ENCODE peak calls at places on chromosomes 7 and 10, in six cellular contexts. P is left ventricle myocardium inferior, S is IMR-90, J is esophagus squamous epithelium, C is DND-41, N is heart right ventricle. M is an unnamed sample.

GRCh38 chr7:141128506-141128905 is 54.6 kb downstream of the TMEM178B start:
- DNase-seq in P (no peak), S (no peak), J (no peak), C (no peak), N (no peak), M (no peak)

GRCh38 chr7:137544450-137545058 is 201.0 kb upstream of the PTN start:
- DNase-seq in P (no peak), S (peak; percentile 15), J (no peak), C (no peak), N (no peak), M (no peak)

GRCh38 chr7:67842571-67842970 is 845.9 kb downstream of the TYW1 start:
- DNase-seq in P (no peak), S (no peak), J (no peak), C (no peak), N (no peak), M (no peak)

GRCh38 chr10:23505797-23506465 is 67.1 kb downstream of the OTUD1 start:
- DNase-seq in P (no peak), S (no peak), J (no peak), C (no peak), N (no peak), M (no peak)

GRCh38 chr10:98270786-98271185 is 2.8 kb upstream of the LOXL4 start:
- DNase-seq in P (no peak), S (no peak), J (no peak), C (no peak), N (no peak), M (no peak)

GRCh38 chr7:133887459-133887858 is 239.7 kb upstream of the LRGUK start:
- DNase-seq in P (no peak), S (peak; percentile 16), J (no peak), C (no peak), N (no peak), M (peak; percentile 3)

GRCh38 chr7:5302577-5302976 is 19.8 kb downstream of the SLC29A4 start:
- DNase-seq in P (no peak), S (no peak), J (no peak), C (no peak), N (no peak), M (no peak)

GRCh38 chr7:106281919-106282318 is 2.9 kb downstream of the NAMPT start:
- DNase-seq in P (no peak), S (no peak), J (no peak), C (no peak), N (no peak), M (no peak)

GRCh38 chr10:23024002-23024401 is 71.4 kb upstream of the MSRB2 start:
- DNase-seq in P (no peak), S (no peak), J (no peak), C (no peak), N (no peak), M (no peak)

GRCh38 chr10:4686644-4686996 is 139.4 kb upstream of the AKR1E2 start:
- DNase-seq in P (no peak), S (peak; percentile 91), J (no peak), C (no peak), N (no peak), M (peak; percentile 88)

GRCh38 chr7:66964391-66964790 is 31.0 kb downstream of the SBDS start:
- DNase-seq in P (no peak), S (peak; percentile 65), J (no peak), C (no peak), N (no peak), M (no peak)

GRCh38 chr10:132373241-132373955 is 23.6 kb upstream of the PWWP2B start:
- DNase-seq in P (no peak), S (no peak), J (no peak), C (no peak), N (no peak), M (no peak)

GRCh38 chr7:92778972-92779371 is 57.4 kb downstream of the CDK6 start:
- DNase-seq in P (no peak), S (peak; percentile 85), J (no peak), C (no peak), N (no peak), M (no peak)

GRCh38 chr7:42831051-42831952 is 80.6 kb downstream of the C7orf25 start:
- DNase-seq in P (peak; percentile 17), S (peak; percentile 44), J (no peak), C (peak; percentile 40), N (peak; percentile 49), M (peak; percentile 53)

GRCh38 chr7:153951207-153951725 is 100.9 kb upstream of the DPP6 start:
- DNase-seq in P (no peak), S (no peak), J (no peak), C (no peak), N (no peak), M (no peak)

GRCh38 chr7:78901566-78901965 is 551.9 kb downstream of the MAGI2 start:
- DNase-seq in P (no peak), S (no peak), J (no peak), C (no peak), N (no peak), M (no peak)

GRCh38 chr10:46560381-46560780 is 3.9 kb upstream of the GPRIN2 start:
- DNase-seq in P (no peak), S (no peak), J (no peak), C (peak; percentile 1), N (no peak), M (no peak)

GRCh38 chr7:148175512-148175911 is 415.1 kb upstream of the C7orf33 start:
- DNase-seq in P (no peak), S (no peak), J (no peak), C (no peak), N (no peak), M (no peak)

GRCh38 chr10:12389154-12389734 is 39.9 kb downstream of the CAMK1D start:
- DNase-seq in P (no peak), S (no peak), J (no peak), C (no peak), N (peak; percentile 13), M (no peak)

GRCh38 chr10:44576715-44577191 is 191.9 kb upstream of the CXCL12 start:
- DNase-seq in P (peak; percentile 46), S (peak; percentile 79), J (no peak), C (no peak), N (peak; percentile 16), M (no peak)

GRCh38 chr7:12139421-12139820 is 71.7 kb upstream of the TMEM106B start:
- DNase-seq in P (no peak), S (no peak), J (no peak), C (no peak), N (no peak), M (no peak)

GRCh38 chr7:39451901-39452300 is 114.3 kb upstream of the YAE1 start:
- DNase-seq in P (no peak), S (no peak), J (no peak), C (no peak), N (no peak), M (no peak)

GRCh38 chr10:91247360-91248111 is 27.1 kb downstream of the PCGF5 start:
- DNase-seq in P (no peak), S (peak; percentile 12), J (no peak), C (no peak), N (no peak), M (no peak)

GRCh38 chr10:95264227-95265051 is 26.4 kb downstream of the PDLIM1 start:
- DNase-seq in P (no peak), S (no peak), J (no peak), C (no peak), N (no peak), M (peak; percentile 75)

GRCh38 chr10:125231116-125231812 is 70.9 kb upstream of the CTBP2 start:
- DNase-seq in P (no peak), S (peak; percentile 98), J (no peak), C (no peak), N (no peak), M (peak; percentile 99)

GRCh38 chr10:123380491-123381085 is 226.4 kb downstream of the BUB3 start:
- DNase-seq in P (no peak), S (no peak), J (no peak), C (no peak), N (no peak), M (peak; percentile 32)

GRCh38 chr7:31741852-31742251 is 54.8 kb downstream of the PPP1R17 start:
- DNase-seq in P (no peak), S (no peak), J (no peak), C (no peak), N (no peak), M (no peak)

GRCh38 chr10:88800152-88801125 is 2.1 kb upstream of the LIPM start:
- DNase-seq in P (no peak), S (peak; percentile 72), J (no peak), C (no peak), N (no peak), M (peak; percentile 21)

DNA sequence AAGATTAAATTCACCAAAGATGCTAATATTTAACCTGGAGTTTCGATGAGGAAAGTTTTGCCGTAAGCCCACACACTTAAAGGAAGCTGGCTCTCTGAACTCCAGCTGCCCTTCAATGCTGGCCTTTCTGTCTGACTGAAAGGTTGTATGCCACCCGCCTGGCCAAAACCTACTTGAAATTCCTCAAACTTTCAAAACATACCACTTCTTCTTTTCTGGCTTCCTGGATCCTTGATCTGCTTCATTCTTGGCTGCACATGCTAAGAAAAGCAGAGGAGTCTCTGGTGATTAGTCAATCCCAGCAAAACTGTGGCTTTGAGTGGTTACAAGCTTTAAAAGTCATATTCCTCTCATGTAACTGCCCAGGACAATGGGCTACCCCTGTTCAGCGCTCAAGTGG is 74.8 kb downstream of the ABCA13 start:
- DNase-seq in P (no peak), S (peak; percentile 9), J (no peak), C (no peak), N (no peak), M (no peak)
- H3K27ac ChIP-seq in P (no peak overlapping the region), S (no peak overlapping the region), J (no peak overlapping the region), C (no peak overlapping the region), N (no peak overlapping the region), M (no peak overlapping the region)

GRCh38 chr7:50537417-50537816 is 27.8 kb downstream of the DDC start:
- DNase-seq in P (no peak), S (no peak), J (no peak), C (no peak), N (no peak), M (no peak)
- TF ChIP-seq CTCF in P (no peak), S (no peak), J (no peak), C (no peak), N (no peak), M (no peak)

GRCh38 chr10:62083868-62084267 is 182.4 kb downstream of the ARID5B start:
- DNase-seq in P (peak; percentile 74), S (peak; percentile 84), J (no peak), C (no peak), N (peak; percentile 81), M (peak; percentile 77)
- H3K27ac ChIP-seq in P (peak overlapping the region; percentile 86), S (peak overlapping the region; percentile 93), J (peak overlapping the region; percentile 92), C (no peak overlapping the region), N (peak overlapping the region; percentile 63), M (peak overlapping the region; percentile 96)

GRCh38 chr10:6343321-6344010 is 140.7 kb downstream of the PFKFB3 start:
- DNase-seq in P (no peak), S (no peak), J (no peak), C (no peak), N (no peak), M (no peak)
- TF ChIP-seq CTCF in P (no peak), S (no peak), J (peak; percentile 10), C (no peak), N (no peak), M (no peak)